ENCODE peak calls at places on chromosomes 4 and X, in seven cellular contexts. W is NCI-H1092; L is foreskin keratinocyte; G is naive thymus-derived CD8-positive, alpha-beta T cell; U is Karpas-422; D is renal cortical epithelial cell; O is choroid plexus epithelial cell. B is an unnamed sample.
A peak's percentile ranks its signal among the peaks of the same experiment; 100 is the strongest.

GRCh38 chr4:85736576-85736975 is 261.6 kb downstream of the ARHGAP24 start:
- DNase-seq in W (no peak), L (no peak), G (no peak), U (no peak), D (no peak), O (no peak), B (no peak)

GRCh38 chr4:38318737-38319455 is 345.1 kb upstream of the KLF3 start:
- DNase-seq in W (peak; percentile 75), L (peak; percentile 82), G (peak; percentile 42), U (peak; percentile 81), D (peak; percentile 98), O (peak; percentile 99), B (peak; percentile 94)

GRCh38 chr4:182447938-182448280 is 204.7 kb downstream of the TENM3 start:
- DNase-seq in W (no peak), L (no peak), G (no peak), U (no peak), D (no peak), O (peak; percentile 37), B (peak; percentile 45)

GRCh38 chr4:153538408-153539057 is 72.4 kb downstream of the TMEM131L start:
- DNase-seq in W (no peak), L (no peak), G (no peak), U (no peak), D (no peak), O (peak; percentile 72), B (no peak)

GRCh38 chr4:57989430-57989829 is 879.2 kb upstream of the IGFBP7 start:
- DNase-seq in W (no peak), L (no peak), G (no peak), U (no peak), D (no peak), O (no peak), B (peak; percentile 42)

GRCh38 chr4:110540606-110541440 is 64.9 kb downstream of the ENPEP start:
- DNase-seq in W (no peak), L (peak; percentile 93), G (no peak), U (no peak), D (peak; percentile 81), O (peak; percentile 72), B (no peak)

GRCh38 chr4:123701046-123701445 is 304.5 kb downstream of the SPRY1 start:
- DNase-seq in W (no peak), L (no peak), G (no peak), U (no peak), D (no peak), O (peak; percentile 7), B (no peak)

GRCh38 chr4:166324321-166324720 is 451.3 kb downstream of the TLL1 start:
- DNase-seq in W (no peak), L (no peak), G (no peak), U (peak; percentile 79), D (peak; percentile 11), O (peak; percentile 54), B (peak; percentile 54)

GRCh38 chr4:183842134-183842838 is 62.8 kb upstream of the STOX2 start:
- DNase-seq in W (no peak), L (no peak), G (no peak), U (no peak), D (no peak), O (no peak), B (no peak)

GRCh38 chrX:30690330-30690729 is 37.1 kb downstream of the GK start:
- DNase-seq in W (no peak), L (no peak), G (no peak), U (no peak), D (no peak), O (peak; percentile 36), B (no peak)

GRCh38 chrX:115531818-115532403 is 29.1 kb upstream of the PLS3 start:
- DNase-seq in W (no peak), L (no peak), G (no peak), U (no peak), D (peak; percentile 62), O (peak; percentile 50), B (no peak)